ENCODE peak calls at places on chromosome 11, in nine cellular contexts. One of them, this sample, is unnamed.

GRCh38 chr11:70716986-70717775 is 318.9 kb downstream of the CTTN start:
- DNase-seq in heart left ventricle: no peak
- DNase-seq in breast epithelium: no peak
- DNase-seq in brain microvascular endothelial cell: no peak
- DNase-seq in cardiac muscle cell: no peak
- DNase-seq in BJ: no peak
- DNase-seq in IMR-90: no peak
- DNase-seq in kidney: peak; percentile 51
- DNase-seq in Peyer's patch: no peak
- DNase-seq in this sample: no peak

GRCh38 chr11:61756452-61757212 is 4.2 kb downstream of the MYRF start:
- DNase-seq in heart left ventricle: no peak
- DNase-seq in breast epithelium: no peak
- DNase-seq in brain microvascular endothelial cell: peak; percentile 48
- DNase-seq in cardiac muscle cell: no peak
- DNase-seq in BJ: no peak
- DNase-seq in IMR-90: peak; percentile 50
- DNase-seq in kidney: no peak
- DNase-seq in Peyer's patch: no peak
- DNase-seq in this sample: peak; percentile 29

GRCh38 chr11:85758026-85758425 is 52.9 kb downstream of the SYTL2 start:
- DNase-seq in heart left ventricle: no peak
- DNase-seq in breast epithelium: no peak
- DNase-seq in brain microvascular endothelial cell: no peak
- DNase-seq in cardiac muscle cell: no peak
- DNase-seq in BJ: no peak
- DNase-seq in IMR-90: no peak
- DNase-seq in kidney: no peak
- DNase-seq in Peyer's patch: no peak
- DNase-seq in this sample: no peak

GRCh38 chr11:119445850-119446249 is 22.9 kb upstream of the THY1 start:
- DNase-seq in heart left ventricle: no peak
- DNase-seq in breast epithelium: no peak
- DNase-seq in brain microvascular endothelial cell: no peak
- DNase-seq in cardiac muscle cell: no peak
- DNase-seq in BJ: peak; percentile 64
- DNase-seq in IMR-90: peak; percentile 81
- DNase-seq in kidney: no peak
- DNase-seq in Peyer's patch: no peak
- DNase-seq in this sample: no peak

GRCh38 chr11:121586727-121587126 is 134.0 kb upstream of the SORL1-AS1 start:
- DNase-seq in heart left ventricle: no peak
- DNase-seq in breast epithelium: no peak
- DNase-seq in brain microvascular endothelial cell: no peak
- DNase-seq in cardiac muscle cell: no peak
- DNase-seq in BJ: no peak
- DNase-seq in IMR-90: no peak
- DNase-seq in kidney: no peak
- DNase-seq in Peyer's patch: no peak
- DNase-seq in this sample: no peak

GRCh38 chr11:76120513-76121081 is 85.7 kb downstream of the WNT11 start:
- DNase-seq in heart left ventricle: peak; percentile 34
- DNase-seq in breast epithelium: no peak
- DNase-seq in brain microvascular endothelial cell: peak; percentile 7
- DNase-seq in cardiac muscle cell: no peak
- DNase-seq in BJ: no peak
- DNase-seq in IMR-90: peak; percentile 29
- DNase-seq in kidney: no peak
- DNase-seq in Peyer's patch: no peak
- DNase-seq in this sample: no peak

GRCh38 chr11:109112748-109113378 is 309.1 kb upstream of the C11orf87 start:
- DNase-seq in heart left ventricle: no peak
- DNase-seq in breast epithelium: no peak
- DNase-seq in brain microvascular endothelial cell: no peak
- DNase-seq in cardiac muscle cell: peak; percentile 47
- DNase-seq in BJ: no peak
- DNase-seq in IMR-90: no peak
- DNase-seq in kidney: no peak
- DNase-seq in Peyer's patch: no peak
- DNase-seq in this sample: peak; percentile 10

GRCh38 chr11:130032931-130033330 is 30.3 kb upstream of the PRDM10 start:
- DNase-seq in heart left ventricle: no peak
- DNase-seq in breast epithelium: no peak
- DNase-seq in brain microvascular endothelial cell: no peak
- DNase-seq in cardiac muscle cell: no peak
- DNase-seq in BJ: no peak
- DNase-seq in IMR-90: no peak
- DNase-seq in kidney: no peak
- DNase-seq in Peyer's patch: no peak
- DNase-seq in this sample: no peak

DNA sequence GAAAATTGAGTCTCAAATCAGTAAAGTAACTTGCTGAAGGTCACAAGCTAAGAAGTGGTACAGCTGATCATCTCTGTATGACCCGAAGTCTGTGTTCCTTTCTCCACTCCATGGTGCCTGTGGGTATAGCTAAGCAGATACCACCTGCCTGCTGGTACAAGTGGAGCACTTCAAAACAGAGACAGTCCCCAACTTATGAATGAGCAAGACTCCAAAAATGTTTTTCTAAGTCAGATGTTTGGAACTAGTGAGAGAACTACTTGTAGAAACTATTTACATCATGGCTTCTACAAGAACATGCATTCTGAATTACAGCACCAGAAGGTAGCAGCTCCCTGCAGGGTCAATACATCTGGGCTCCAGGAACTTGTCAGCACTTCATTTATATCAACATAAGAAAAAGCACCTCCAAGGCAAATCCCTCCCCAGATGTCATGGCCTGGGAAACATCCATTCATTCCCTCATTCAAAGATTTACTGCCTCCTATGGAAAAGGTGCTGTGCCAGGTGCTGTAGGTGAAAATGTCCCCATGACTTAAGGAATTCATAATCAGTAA is 94.7 kb downstream of the SERGEF start:
- DNase-seq in heart left ventricle: no peak
- DNase-seq in breast epithelium: no peak
- DNase-seq in brain microvascular endothelial cell: no peak
- DNase-seq in cardiac muscle cell: no peak
- DNase-seq in BJ: no peak
- DNase-seq in IMR-90: no peak
- DNase-seq in kidney: no peak
- DNase-seq in Peyer's patch: no peak
- DNase-seq in this sample: no peak
- H3K4me3 ChIP-seq in heart left ventricle: no peak overlapping the region
- H3K4me3 ChIP-seq in breast epithelium: no peak overlapping the region
- H3K4me3 ChIP-seq in brain microvascular endothelial cell: no peak overlapping the region
- H3K4me3 ChIP-seq in cardiac muscle cell: no peak overlapping the region
- H3K4me3 ChIP-seq in BJ: no peak overlapping the region
- H3K4me3 ChIP-seq in IMR-90: no peak overlapping the region
- H3K4me3 ChIP-seq in kidney: no peak overlapping the region
- H3K4me3 ChIP-seq in Peyer's patch: no peak overlapping the region
- H3K4me3 ChIP-seq in this sample: no peak overlapping the region

GRCh38 chr11:117459121-117459978 is 131.7 kb downstream of the CEP164 start:
- DNase-seq in heart left ventricle: no peak
- DNase-seq in breast epithelium: no peak
- DNase-seq in brain microvascular endothelial cell: no peak
- DNase-seq in cardiac muscle cell: no peak
- DNase-seq in BJ: no peak
- DNase-seq in IMR-90: no peak
- DNase-seq in kidney: no peak
- DNase-seq in Peyer's patch: no peak
- DNase-seq in this sample: no peak

GRCh38 chr11:117457031-117457785 is 129.6 kb downstream of the CEP164 start:
- DNase-seq in heart left ventricle: no peak
- DNase-seq in breast epithelium: no peak
- DNase-seq in brain microvascular endothelial cell: no peak
- DNase-seq in cardiac muscle cell: no peak
- DNase-seq in BJ: no peak
- DNase-seq in IMR-90: no peak
- DNase-seq in kidney: no peak
- DNase-seq in Peyer's patch: no peak
- DNase-seq in this sample: no peak

GRCh38 chr11:117458275-117459120 is 130.8 kb downstream of the CEP164 start:
- DNase-seq in heart left ventricle: no peak
- DNase-seq in breast epithelium: no peak
- DNase-seq in brain microvascular endothelial cell: no peak
- DNase-seq in cardiac muscle cell: no peak
- DNase-seq in BJ: no peak
- DNase-seq in IMR-90: no peak
- DNase-seq in kidney: no peak
- DNase-seq in Peyer's patch: no peak
- DNase-seq in this sample: no peak

GRCh38 chr11:117456027-117456720 is 128.5 kb downstream of the CEP164 start:
- DNase-seq in heart left ventricle: no peak
- DNase-seq in breast epithelium: no peak
- DNase-seq in brain microvascular endothelial cell: no peak
- DNase-seq in cardiac muscle cell: no peak
- DNase-seq in BJ: no peak
- DNase-seq in IMR-90: no peak
- DNase-seq in kidney: no peak
- DNase-seq in Peyer's patch: no peak
- DNase-seq in this sample: no peak

DNA sequence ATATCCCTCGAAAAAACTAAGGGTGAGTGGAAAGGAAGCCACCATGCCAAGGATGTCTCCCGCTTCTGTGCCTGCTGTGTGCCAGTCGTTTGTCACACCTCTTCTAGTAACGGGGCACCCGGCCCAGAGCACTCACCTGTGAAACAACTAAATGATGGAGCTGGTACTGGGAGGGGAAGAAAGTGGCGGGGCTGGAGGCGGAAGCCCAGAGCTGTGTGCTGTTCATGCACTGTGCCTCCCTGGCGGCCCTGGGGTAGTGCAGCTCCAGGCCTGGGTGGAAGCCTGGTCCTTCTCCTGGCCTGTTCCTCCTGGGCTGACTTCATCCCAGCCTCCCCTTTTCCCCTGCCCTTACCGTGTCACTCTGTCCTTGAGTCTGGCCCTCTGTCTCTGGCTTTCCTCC is 130.2 kb downstream of the CEP164 start:
- DNase-seq in heart left ventricle: no peak
- DNase-seq in breast epithelium: no peak
- DNase-seq in brain microvascular endothelial cell: no peak
- DNase-seq in cardiac muscle cell: no peak
- DNase-seq in BJ: no peak
- DNase-seq in IMR-90: no peak
- DNase-seq in kidney: no peak
- DNase-seq in Peyer's patch: no peak
- DNase-seq in this sample: no peak
- TF ChIP-seq CTCF in heart left ventricle: no peak
- TF ChIP-seq CTCF in breast epithelium: no peak
- TF ChIP-seq CTCF in brain microvascular endothelial cell: no peak
- TF ChIP-seq CTCF in cardiac muscle cell: no peak
- TF ChIP-seq CTCF in BJ: no peak
- TF ChIP-seq CTCF in IMR-90: no peak
- TF ChIP-seq CTCF in kidney: no peak
- TF ChIP-seq CTCF in Peyer's patch: no peak
- TF ChIP-seq CTCF in this sample: no peak

DNA sequence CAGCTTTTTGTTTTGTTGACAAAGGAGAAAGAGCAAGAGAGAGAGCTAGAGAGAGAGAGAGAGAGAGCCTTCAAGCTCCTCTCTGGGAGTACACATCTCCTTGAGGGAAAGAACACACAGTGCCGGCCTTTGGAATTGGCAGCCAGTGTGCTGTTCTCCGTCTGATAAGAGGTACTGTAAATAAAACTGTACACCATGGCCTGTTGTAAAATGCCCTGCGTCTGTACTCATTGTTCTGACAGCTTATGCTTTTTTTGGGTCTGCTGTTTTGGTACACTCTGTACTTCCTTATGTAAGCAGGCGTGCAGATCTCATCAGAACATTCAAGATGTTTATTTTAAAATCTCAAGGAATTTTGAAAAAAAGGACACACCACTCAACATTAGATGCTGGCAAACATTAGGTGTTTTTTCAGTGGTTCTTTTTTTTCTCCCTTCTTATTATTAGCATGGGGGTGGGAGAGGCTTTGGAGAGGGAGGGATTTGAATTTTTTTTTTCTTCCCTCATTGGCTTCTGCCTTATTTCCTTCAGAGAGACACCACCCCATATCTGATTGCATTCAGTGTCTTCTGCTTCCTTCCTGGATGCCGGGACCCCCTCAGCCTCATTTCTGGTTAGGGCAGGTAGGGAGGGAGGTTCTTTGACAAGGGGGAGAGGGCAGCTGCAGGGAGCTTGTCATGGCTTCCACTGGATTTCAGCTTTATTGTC is 116.8 kb upstream of the NNMT start:
- DNase-seq in heart left ventricle: peak; percentile 95
- DNase-seq in breast epithelium: peak; percentile 89
- DNase-seq in brain microvascular endothelial cell: peak; percentile 68
- DNase-seq in cardiac muscle cell: peak; percentile 24
- DNase-seq in BJ: no peak
- DNase-seq in IMR-90: no peak
- DNase-seq in kidney: peak; percentile 94
- DNase-seq in Peyer's patch: peak; percentile 73
- DNase-seq in this sample: peak; percentile 93
- H3K4me3 ChIP-seq in heart left ventricle: peak overlapping the region; percentile 38
- H3K4me3 ChIP-seq in breast epithelium: peak overlapping the region; percentile 64
- H3K4me3 ChIP-seq in brain microvascular endothelial cell: peak overlapping the region; percentile 20
- H3K4me3 ChIP-seq in cardiac muscle cell: no peak overlapping the region
- H3K4me3 ChIP-seq in BJ: no peak overlapping the region
- H3K4me3 ChIP-seq in IMR-90: no peak overlapping the region
- H3K4me3 ChIP-seq in kidney: peak overlapping the region; percentile 58
- H3K4me3 ChIP-seq in Peyer's patch: peak overlapping the region; percentile 1
- H3K4me3 ChIP-seq in this sample: no peak overlapping the region

DNA sequence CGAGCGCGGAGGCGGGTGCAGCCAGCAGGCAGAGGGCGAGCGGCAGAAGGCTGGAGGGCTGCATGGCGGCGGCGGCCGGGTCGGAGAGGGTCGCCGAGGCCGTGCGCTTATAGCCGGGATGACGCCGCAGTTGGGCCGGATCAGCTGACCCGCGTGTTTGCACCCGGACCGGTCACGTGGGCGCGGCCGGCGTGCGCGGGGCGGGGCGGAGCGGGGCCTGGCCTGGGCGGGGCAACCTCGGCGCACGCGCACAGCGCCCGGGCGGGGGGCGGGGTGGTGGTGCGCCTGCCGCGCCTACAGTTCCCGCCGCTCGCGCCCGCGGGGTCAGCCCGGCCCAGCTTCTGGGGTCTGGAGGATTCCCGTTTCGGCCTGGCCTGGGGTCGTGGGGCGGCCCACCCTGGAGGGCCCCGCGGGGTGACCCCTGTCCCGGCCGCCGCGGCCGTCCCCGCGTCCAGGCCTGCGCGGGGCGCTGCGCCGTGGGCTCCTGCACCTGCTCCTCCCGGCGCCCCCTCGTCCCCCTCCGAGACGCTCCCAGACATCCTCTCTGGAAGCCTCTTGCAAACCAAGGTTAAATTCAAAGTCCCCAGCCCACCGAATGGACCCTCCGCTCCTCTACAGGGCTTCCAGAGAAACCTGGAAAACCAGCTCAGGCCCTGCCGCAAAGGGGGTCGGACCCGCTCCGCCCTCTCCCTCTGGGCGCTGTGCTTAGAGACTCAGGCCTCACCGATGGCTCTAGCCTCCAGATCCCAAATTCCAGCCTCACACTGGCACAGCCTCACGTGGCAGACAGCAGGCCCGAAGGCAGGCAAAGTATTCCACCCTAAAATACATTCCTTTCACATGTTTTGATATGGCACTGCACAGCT is at the start of gene CTSD:
- DNase-seq in heart left ventricle: peak; percentile 93
- DNase-seq in breast epithelium: peak; percentile 78
- DNase-seq in brain microvascular endothelial cell: peak; percentile 63
- DNase-seq in cardiac muscle cell: peak; percentile 90
- DNase-seq in BJ: no peak
- DNase-seq in IMR-90: peak; percentile 69
- DNase-seq in kidney: peak; percentile 97
- DNase-seq in Peyer's patch: peak; percentile 89
- DNase-seq in this sample: peak; percentile 93
- TF ChIP-seq CTCF in heart left ventricle: no peak
- TF ChIP-seq CTCF in breast epithelium: no peak
- TF ChIP-seq CTCF in brain microvascular endothelial cell: no peak
- TF ChIP-seq CTCF in cardiac muscle cell: peak; percentile 13
- TF ChIP-seq CTCF in BJ: peak; percentile 8
- TF ChIP-seq CTCF in IMR-90: no peak
- TF ChIP-seq CTCF in kidney: no peak
- TF ChIP-seq CTCF in Peyer's patch: no peak
- TF ChIP-seq CTCF in this sample: no peak